ENCODE peak calls at places on chromosome 2, in six cellular contexts. N, C, U, A, R and V are unnamed samples.

GRCh38 chr2:9959262-9959661 is 7.8 kb downstream of the GRHL1 start:
- DNase-seq in N (no peak), C (no peak), U (no peak), A (no peak), R (no peak), V (no peak)

GRCh38 chr2:207767461-207768167 is 2.1 kb downstream of the FZD5 start:
- DNase-seq in N (peak), C (peak), U (peak), A (no peak), R (peak), V (peak)

GRCh38 chr2:44168684-44169154 is at the start of gene PPM1B:
- DNase-seq in N (peak), C (no peak), U (peak), A (peak), R (peak), V (peak)

GRCh38 chr2:240586919-240587800 is 626 bp downstream of the CAPN10 start:
- DNase-seq in N (peak), C (peak), U (no peak), A (peak), R (peak), V (peak)

GRCh38 chr2:162926501-162926900 is 87.9 kb upstream of the KCNH7 start:
- DNase-seq in N (no peak), C (no peak), U (no peak), A (no peak), R (no peak), V (no peak)

GRCh38 chr2:3149441-3150217 is 228.0 kb downstream of the EIPR1 start:
- DNase-seq in N (no peak), C (no peak), U (no peak), A (no peak), R (no peak), V (no peak)

GRCh38 chr2:11944311-11944710 is 197.9 kb downstream of the LPIN1 start:
- DNase-seq in N (no peak), C (no peak), U (no peak), A (no peak), R (no peak), V (no peak)

GRCh38 chr2:179338681-179339080 is 74.0 kb upstream of the SESTD1 start:
- DNase-seq in N (no peak), C (no peak), U (no peak), A (no peak), R (no peak), V (no peak)

GRCh38 chr2:207143474-207144190 is 22.1 kb downstream of the KLF7 start:
- DNase-seq in N (peak), C (peak), U (no peak), A (peak), R (peak), V (peak)

GRCh38 chr2:220936641-220937197 is 635.4 kb downstream of the EPHA4 start:
- DNase-seq in N (no peak), C (peak), U (no peak), A (no peak), R (no peak), V (no peak)

GRCh38 chr2:100857915-100858314 is 38.0 kb downstream of the NPAS2 start:
- DNase-seq in N (no peak), C (no peak), U (no peak), A (no peak), R (no peak), V (no peak)

GRCh38 chr2:119011162-119011909 is 69.3 kb downstream of the MARCO start:
- DNase-seq in N (peak), C (peak), U (peak), A (no peak), R (peak), V (peak)

GRCh38 chr2:13923823-13924222 is 708.7 kb upstream of the LRATD1 start:
- DNase-seq in N (no peak), C (no peak), U (no peak), A (no peak), R (no peak), V (no peak)

GRCh38 chr2:145460151-145460550 is 940.2 kb upstream of the ZEB2 start:
- DNase-seq in N (no peak), C (no peak), U (no peak), A (no peak), R (no peak), V (no peak)

GRCh38 chr2:64018715-64019082 is 529 bp downstream of the VPS54 start:
- DNase-seq in N (peak), C (peak), U (no peak), A (peak), R (no peak), V (peak)

GRCh38 chr2:183868707-183869106 is 729.6 kb upstream of the ZNF804A start:
- DNase-seq in N (no peak), C (no peak), U (no peak), A (no peak), R (no peak), V (no peak)

GRCh38 chr2:170739507-170740046 is 24.4 kb downstream of the SP5 start:
- DNase-seq in N (no peak), C (no peak), U (no peak), A (no peak), R (no peak), V (no peak)

GRCh38 chr2:232336241-232336736 is 42.3 kb upstream of the ALPP start:
- DNase-seq in N (no peak), C (no peak), U (peak), A (no peak), R (no peak), V (no peak)

GRCh38 chr2:72891091-72891818 is 4.0 kb downstream of the SPR start:
- DNase-seq in N (no peak), C (no peak), U (no peak), A (no peak), R (no peak), V (no peak)

GRCh38 chr2:201949036-201950012 is 84.3 kb upstream of the FZD7 start:
- DNase-seq in N (no peak), C (peak), U (no peak), A (no peak), R (peak), V (no peak)

GRCh38 chr2:46153996-46154753 is 143.0 kb upstream of the EPAS1 start:
- DNase-seq in N (no peak), C (peak), U (no peak), A (no peak), R (no peak), V (no peak)

GRCh38 chr2:199430219-199430618 is 27.5 kb downstream of the SATB2 start:
- DNase-seq in N (no peak), C (no peak), U (no peak), A (no peak), R (no peak), V (no peak)

GRCh38 chr2:199428291-199428690 is 29.4 kb downstream of the SATB2 start:
- DNase-seq in N (no peak), C (no peak), U (no peak), A (no peak), R (no peak), V (no peak)

GRCh38 chr2:199434555-199434954 is 23.2 kb downstream of the SATB2 start:
- DNase-seq in N (no peak), C (no peak), U (no peak), A (no peak), R (no peak), V (no peak)

GRCh38 chr2:199431748-199432213 is 26.0 kb downstream of the SATB2 start:
- DNase-seq in N (no peak), C (peak), U (no peak), A (no peak), R (peak), V (no peak)

DNA sequence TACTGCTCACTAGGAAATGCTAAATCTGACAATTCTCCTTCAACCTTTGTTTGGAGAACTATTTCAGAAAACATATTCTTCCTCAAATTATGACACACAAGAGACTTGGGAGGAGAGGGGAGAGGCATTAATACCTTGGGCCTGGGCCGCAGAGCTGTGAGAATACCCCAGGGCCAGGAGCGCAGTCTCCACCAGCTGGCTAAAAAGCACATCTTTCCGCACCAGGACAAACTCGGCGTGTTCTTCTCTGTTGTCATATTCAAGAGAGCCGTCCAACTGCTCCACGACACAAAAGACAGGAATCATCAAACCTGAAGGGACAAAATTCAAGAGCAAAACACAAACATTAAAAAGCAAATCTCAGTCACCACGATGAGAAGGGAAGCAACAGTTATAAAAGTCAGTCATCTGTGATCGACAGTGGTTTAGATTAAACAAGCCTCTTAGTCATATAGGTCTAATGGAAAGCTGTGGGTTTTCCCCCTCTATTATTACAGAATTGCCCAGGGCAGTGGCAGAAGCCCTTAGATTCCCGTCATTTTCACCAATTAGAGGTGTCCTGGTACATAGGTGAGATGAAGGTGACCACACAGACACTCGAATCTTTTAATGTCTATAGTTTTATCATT is 24.4 kb downstream of the SATB2 start:
- DNase-seq in N (no peak), C (peak), U (no peak), A (no peak), R (no peak), V (peak)
- TF ChIP-seq CTCF in N (no peak), C (peak), U (no peak), A (no peak), R (no peak), V (no peak)

GRCh38 chr2:38535745-38536506 is 66.8 kb downstream of the HNRNPLL start:
- DNase-seq in N (peak), C (peak), U (peak), A (peak), R (peak), V (peak)
- TF ChIP-seq CTCF in N (peak), C (peak), U (peak), A (peak), R (peak), V (peak)

GRCh38 chr2:218470454-218470853 is 51.5 kb downstream of the VIL1 start:
- DNase-seq in N (no peak), C (no peak), U (no peak), A (no peak), R (no peak), V (no peak)

GRCh38 chr2:218471982-218472381 is 53.1 kb downstream of the VIL1 start:
- DNase-seq in N (no peak), C (no peak), U (no peak), A (no peak), R (no peak), V (no peak)

GRCh38 chr2:218471070-218471469 is 52.1 kb downstream of the VIL1 start:
- DNase-seq in N (no peak), C (no peak), U (no peak), A (no peak), R (no peak), V (no peak)

GRCh38 chr2:218465987-218466633 is 47.2 kb downstream of the VIL1 start:
- DNase-seq in N (no peak), C (no peak), U (no peak), A (no peak), R (no peak), V (no peak)
- TF ChIP-seq CTCF in N (peak), C (peak), U (peak), A (peak), R (peak), V (peak)

GRCh38 chr2:4992226-4992625 is 700.0 kb upstream of the SOX11 start:
- DNase-seq in N (no peak), C (peak), U (no peak), A (no peak), R (no peak), V (no peak)
- TF ChIP-seq CTCF in N (peak), C (peak), U (no peak), A (no peak), R (no peak), V (no peak)

DNA sequence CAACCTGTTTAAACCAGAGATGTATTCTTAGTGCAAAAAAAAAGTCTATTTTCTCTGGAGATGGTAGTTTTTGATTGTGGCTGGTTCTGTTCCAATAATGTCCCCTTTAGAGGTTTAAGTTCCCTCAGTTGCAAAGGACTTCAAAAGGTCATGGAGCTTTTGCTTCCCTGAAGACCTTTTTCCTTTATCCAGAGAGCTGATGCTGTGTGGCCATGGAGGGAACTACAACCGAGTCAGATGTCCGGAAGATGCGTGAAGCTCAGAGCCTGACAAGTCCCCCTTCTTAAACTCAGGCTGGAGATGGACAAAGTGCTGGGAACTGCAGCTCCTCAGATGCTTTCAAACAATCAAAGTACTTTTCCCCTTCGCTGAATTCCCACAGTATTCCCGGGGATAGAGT is 176.1 kb downstream of the TMEM18 start:
- DNase-seq in N (no peak), C (peak), U (no peak), A (no peak), R (no peak), V (no peak)
- TF ChIP-seq CTCF in N (no peak), C (peak), U (peak), A (no peak), R (no peak), V (peak)

GRCh38 chr2:147843864-147844690 is 752 bp upstream of the ACVR2A start:
- DNase-seq in N (peak), C (peak), U (peak), A (peak), R (peak), V (peak)
- TF ChIP-seq CTCF in N (peak), C (peak), U (peak), A (no peak), R (no peak), V (no peak)

DNA sequence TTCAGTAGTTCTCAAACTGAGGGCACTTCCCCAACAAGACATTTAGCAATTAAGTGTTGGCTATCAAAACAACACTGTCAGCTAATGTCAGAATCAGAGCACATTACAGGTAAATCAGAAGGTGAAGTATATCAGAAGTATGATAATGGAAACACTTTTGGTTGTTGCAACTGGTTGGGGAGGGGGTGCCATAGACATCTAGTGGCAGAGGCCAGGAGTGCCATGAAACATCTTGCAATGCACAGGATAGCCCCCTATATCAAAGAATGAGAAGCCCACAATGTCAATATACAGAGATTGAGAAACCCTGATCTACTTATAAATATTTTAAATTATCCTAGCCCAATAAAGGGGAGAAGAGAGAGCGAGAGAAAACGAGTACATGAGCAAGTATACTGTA is 4.9 kb upstream of the XPO1 start:
- DNase-seq in N (no peak), C (no peak), U (no peak), A (no peak), R (no peak), V (no peak)
- TF ChIP-seq CTCF in N (no peak), C (peak), U (peak), A (no peak), R (peak), V (no peak)

DNA sequence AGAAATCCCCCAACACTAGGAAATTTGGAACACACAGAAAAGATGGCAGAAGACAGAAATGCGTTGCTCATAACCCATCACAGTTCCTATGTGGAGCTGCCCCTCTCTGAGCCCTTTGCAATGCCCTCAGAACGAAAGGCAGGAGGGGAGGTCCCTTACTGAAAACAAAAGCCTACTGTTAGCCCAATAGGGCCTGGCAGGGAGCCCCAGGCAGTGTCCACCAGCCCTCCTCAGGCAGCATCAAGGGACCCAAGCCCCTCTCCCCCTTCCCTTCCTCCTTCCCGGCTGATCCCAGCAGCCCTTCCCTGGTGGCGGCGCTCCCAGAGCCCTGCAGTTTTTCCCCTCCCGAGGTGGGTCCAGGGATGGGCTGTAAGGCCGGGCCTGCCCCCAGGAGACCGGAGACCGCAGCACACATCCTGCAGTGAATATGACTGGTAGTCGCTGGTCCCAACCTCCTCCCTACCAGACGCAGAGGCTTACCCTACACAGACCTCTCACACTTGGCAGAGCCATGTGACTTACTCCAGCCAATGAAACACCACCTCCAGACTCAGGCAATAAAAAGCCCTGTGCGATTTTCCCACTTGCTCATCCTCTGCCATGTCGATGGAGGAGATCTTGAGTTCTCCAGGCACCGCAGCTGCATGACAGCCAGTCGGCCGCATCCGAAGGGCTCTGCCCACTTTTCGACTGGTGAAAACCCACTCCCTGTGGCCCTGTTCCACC is 19.4 kb upstream of the DUSP2 start:
- DNase-seq in N (no peak), C (peak), U (no peak), A (peak), R (no peak), V (no peak)
- TF ChIP-seq CTCF in N (no peak), C (no peak), U (no peak), A (no peak), R (no peak), V (no peak)